ENCODE peak calls at places on chromosomes 7 and 10, in five cellular contexts. S, H, V, J and U are unnamed samples.

GRCh38 chr10:77552252-77552651 is 85.4 kb downstream of the KCNMA1 start:
- DNase-seq in J (no peak), V (no peak), S (no peak), H (no peak), U (no peak)

GRCh38 chr7:115135769-115136410 is 214.0 kb downstream of the MDFIC start:
- DNase-seq in J (no peak), S (peak), H (no peak), V (no peak), U (no peak)

GRCh38 chr7:158261362-158262235 is 326.0 kb downstream of the PTPRN2 start:
- DNase-seq in V (no peak), H (no peak), S (no peak), J (no peak), U (no peak)

GRCh38 chr10:124536496-124537050 is 75.0 kb downstream of the LHPP start:
- DNase-seq in S (no peak), V (peak), J (no peak), H (no peak), U (no peak)

GRCh38 chr10:63722537-63722936 is 201.3 kb downstream of the REEP3 start:
- DNase-seq in V (no peak), H (no peak), S (no peak), J (no peak), U (no peak)

GRCh38 chr10:125824736-125825135 is 1.4 kb downstream of the BCCIP start:
- DNase-seq in V (no peak), S (no peak), H (no peak), J (no peak), U (peak)

GRCh38 chr7:20388064-20388463 is 57.4 kb downstream of the ITGB8 start:
- DNase-seq in J (no peak), H (no peak), V (no peak), S (no peak), U (no peak)

GRCh38 chr7:3578399-3578798 is 277.3 kb downstream of the SDK1 start:
- DNase-seq in V (no peak), H (no peak), J (no peak), S (no peak), U (no peak)

GRCh38 chr10:49408437-49409306 is 12.8 kb upstream of the DRGX start:
- DNase-seq in J (no peak), H (no peak), V (no peak), S (peak), U (no peak)

GRCh38 chr7:135208417-135208793 is 2.9 kb downstream of the WDR91 start:
- DNase-seq in H (no peak), J (no peak), S (no peak), V (no peak), U (peak)

GRCh38 chr10:3106908-3107425 is 39.6 kb downstream of the PFKP start:
- DNase-seq in H (no peak), V (no peak), S (no peak), J (no peak), U (no peak)

GRCh38 chr7:47537716-47538640 is 43.9 kb downstream of the TNS3 start:
- DNase-seq in V (no peak), S (no peak), J (no peak), H (no peak), U (no peak)

GRCh38 chr7:84985073-84985784 is 201.6 kb downstream of the SEMA3D start:
- DNase-seq in J (no peak), V (no peak), H (no peak), S (no peak), U (no peak)

GRCh38 chr10:61244261-61244775 is 208.9 kb downstream of the TMEM26 start:
- DNase-seq in H (no peak), V (no peak), S (no peak), J (no peak), U (no peak)

GRCh38 chr10:14131261-14131960 is 199.3 kb downstream of the FRMD4A start:
- DNase-seq in J (no peak), V (no peak), S (no peak), H (no peak), U (no peak)

GRCh38 chr10:113982296-113982695 is 61.4 kb upstream of the ADRB1 start:
- DNase-seq in J (no peak), H (no peak), V (no peak), S (no peak), U (no peak)

GRCh38 chr7:17564678-17565209 is 266.3 kb downstream of the AHR start:
- DNase-seq in S (no peak), J (no peak), H (no peak), V (no peak), U (peak)

GRCh38 chr10:108490931-108491330 is 1326.4 kb upstream of the SORCS1 start:
- DNase-seq in V (no peak), H (no peak), J (no peak), S (no peak), U (no peak)

GRCh38 chr7:17545348-17545747 is 246.9 kb downstream of the AHR start:
- DNase-seq in J (no peak), V (no peak), S (no peak), H (no peak), U (no peak)